ENCODE peak calls at places on chromosomes 13 and 19, in five cellular contexts. M is NB4, P is ovary, F is brain microvascular endothelial cell, L is fibroblast of lung. U is an unnamed sample.
A peak's percentile ranks its signal among the peaks of the same experiment; 100 is the strongest.

GRCh38 chr13:109880371-109881346 is 94.3 kb upstream of the IRS2 start:
- DNase-seq in P (no peak), F (no peak), L (no peak), M (no peak), U (peak; percentile 60)

GRCh38 chr19:11674067-11674492 is 64.7 kb downstream of the ZNF823 start:
- DNase-seq in F (no peak), M (no peak), L (no peak), P (no peak), U (no peak)

GRCh38 chr19:1252221-1252817 is 3.9 kb downstream of the MIDN start:
- DNase-seq in F (peak; percentile 62), L (peak; percentile 96), P (peak; percentile 91), M (peak; percentile 89), U (peak; percentile 98)

GRCh38 chr19:7287716-7288115 is 6.5 kb downstream of the INSR start:
- DNase-seq in L (no peak), P (no peak), M (no peak), F (no peak), U (no peak)

GRCh38 chr13:80618777-80619176 is 277.9 kb upstream of the SPRY2 start:
- DNase-seq in P (no peak), M (no peak), L (no peak), F (no peak), U (no peak)

GRCh38 chr13:39895254-39895653 is 239.8 kb downstream of the COG6 start:
- DNase-seq in L (peak; percentile 52), M (no peak), F (no peak), P (no peak), U (no peak)

GRCh38 chr19:45657520-45658163 is 10.4 kb upstream of the GIPR start:
- DNase-seq in L (no peak), F (no peak), P (no peak), M (no peak), U (no peak)

GRCh38 chr13:95573226-95573625 is 20.7 kb downstream of the CLDN10 start:
- DNase-seq in M (no peak), F (no peak), L (peak; percentile 27), P (no peak), U (no peak)

GRCh38 chr19:53157601-53158000 is 1.3 kb downstream of the ZNF347 start:
- DNase-seq in M (no peak), P (no peak), L (peak; percentile 23), F (no peak), U (no peak)

GRCh38 chr13:87535911-87536310 is 135.3 kb upstream of the SLITRK5 start:
- DNase-seq in L (no peak), M (no peak), P (no peak), F (no peak), U (no peak)

GRCh38 chr19:47112664-47113445 is 721 bp downstream of the ZC3H4 start:
- DNase-seq in P (peak; percentile 99), F (peak; percentile 98), M (peak; percentile 100), L (peak; percentile 98), U (peak; percentile 100)

GRCh38 chr19:927707-928401 is 2.0 kb downstream of the ARID3A start:
- DNase-seq in M (peak; percentile 44), F (no peak), P (no peak), L (no peak), U (no peak)

GRCh38 chr19:13844130-13844631 is 32.8 kb upstream of the NANOS3 start:
- DNase-seq in F (no peak), L (no peak), P (peak; percentile 51), M (no peak), U (no peak)

GRCh38 chr19:8445488-8446001 is 770 bp downstream of the HNRNPM start:
- DNase-seq in L (peak; percentile 43), P (peak; percentile 76), M (peak; percentile 85), F (no peak), U (no peak)

GRCh38 chr13:36414461-36414860 is 17.8 kb upstream of the CCNA1 start:
- DNase-seq in F (no peak), P (no peak), M (peak; percentile 87), L (no peak), U (no peak)

GRCh38 chr13:50131998-50132936 is 117.0 kb downstream of the KCNRG start:
- DNase-seq in F (no peak), L (no peak), M (no peak), P (no peak), U (peak; percentile 60)

GRCh38 chr13:94061316-94061715 is 418.2 kb downstream of the DCT start:
- DNase-seq in M (no peak), P (no peak), L (peak; percentile 82), F (peak; percentile 54), U (no peak)

GRCh38 chr19:18795540-18795939 is 4.4 kb upstream of the COMP start:
- DNase-seq in P (no peak), L (peak; percentile 64), M (no peak), F (no peak), U (no peak)

GRCh38 chr13:24187185-24187584 is 26.7 kb downstream of the SPATA13 start:
- DNase-seq in M (peak; percentile 58), P (no peak), F (peak; percentile 40), L (peak; percentile 53), U (peak; percentile 34)

GRCh38 chr19:33514885-33515485 is 6.6 kb downstream of the PEPD start:
- DNase-seq in M (no peak), P (no peak), L (peak; percentile 27), F (peak; percentile 25), U (no peak)

GRCh38 chr13:26707122-26708006 is 53.2 kb downstream of the GPR12 start:
- DNase-seq in P (no peak), F (peak; percentile 54), L (peak; percentile 34), M (peak; percentile 80), U (peak; percentile 78)

GRCh38 chr13:98141938-98142426 is 912 bp upstream of the FARP1 start:
- DNase-seq in M (peak; percentile 9), P (peak; percentile 46), L (no peak), F (no peak), U (no peak)

GRCh38 chr13:99657848-99658265 is 156.6 kb downstream of the TM9SF2 start:
- DNase-seq in P (peak; percentile 43), L (peak; percentile 46), F (peak; percentile 35), M (no peak), U (peak; percentile 91)

GRCh38 chr13:56396318-56396717 is 744.4 kb upstream of the PRR20A start:
- DNase-seq in L (no peak), F (no peak), P (no peak), M (no peak), U (no peak)

GRCh38 chr13:75968103-75968838 is 332.1 kb downstream of the LMO7 start:
- DNase-seq in P (no peak), F (no peak), L (peak; percentile 1), M (no peak), U (no peak)

GRCh38 chr19:44625531-44626066 is 12.2 kb downstream of the IGSF23 start:
- DNase-seq in L (no peak), M (no peak), P (no peak), F (peak; percentile 71), U (no peak)

DNA sequence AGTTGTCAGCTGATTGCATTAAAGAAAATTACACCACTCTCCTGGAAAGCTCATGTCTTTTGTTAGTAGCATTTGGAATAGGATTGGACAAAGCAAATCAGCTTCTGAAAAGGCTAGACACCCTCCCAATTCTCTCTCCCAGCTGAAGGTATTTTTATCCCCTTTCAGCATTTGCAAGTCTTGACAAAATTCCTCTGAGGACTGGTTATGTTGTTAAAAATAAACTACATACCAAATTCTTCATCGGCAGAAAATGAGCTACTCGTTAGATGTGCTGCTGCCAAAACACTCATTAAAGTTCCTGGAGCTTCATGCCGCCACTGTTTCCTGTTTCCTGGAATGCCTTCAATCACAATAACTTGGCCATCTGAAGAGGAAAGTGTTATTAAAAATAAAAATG is 37.1 kb downstream of the UTP14C start:
- DNase-seq in L (peak; percentile 46), F (no peak), P (no peak), M (no peak), U (no peak)
- H3K4me3 ChIP-seq in L (no peak overlapping the region), F (no peak overlapping the region), P (no peak overlapping the region), M (no peak overlapping the region), U (no peak overlapping the region)

GRCh38 chr13:103539265-103539664 is 473.0 kb upstream of the SLC10A2 start:
- DNase-seq in P (no peak), F (no peak), M (no peak), L (no peak), U (no peak)

GRCh38 chr13:103542648-103543047 is 476.4 kb upstream of the SLC10A2 start:
- DNase-seq in L (no peak), M (no peak), P (no peak), F (no peak), U (no peak)

GRCh38 chr13:103537616-103538015 is 471.4 kb upstream of the SLC10A2 start:
- DNase-seq in M (no peak), P (no peak), F (no peak), L (no peak), U (no peak)

GRCh38 chr13:103540394-103540793 is 474.2 kb upstream of the SLC10A2 start:
- DNase-seq in P (no peak), M (no peak), L (no peak), F (no peak), U (no peak)

DNA sequence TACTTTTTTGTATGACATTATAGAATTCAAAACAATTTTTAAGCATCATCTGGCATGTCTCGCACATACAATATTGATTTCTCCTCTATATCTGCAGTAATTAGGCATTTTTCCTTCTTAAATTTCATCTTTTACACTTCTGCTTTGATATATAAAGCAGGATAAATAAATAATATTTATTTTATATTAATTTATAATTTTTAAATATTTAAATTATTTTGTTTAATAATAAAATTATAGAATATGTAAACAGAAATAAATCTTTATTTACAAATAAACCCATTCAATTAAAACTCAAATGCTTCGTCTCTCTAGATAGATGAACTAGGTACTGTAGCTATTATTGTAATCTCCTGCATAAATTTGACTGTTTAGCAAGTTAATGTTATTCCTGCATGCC is 473.5 kb upstream of the SLC10A2 start:
- DNase-seq in M (no peak), F (no peak), L (no peak), P (no peak), U (no peak)
- H3K4me3 ChIP-seq in M (no peak overlapping the region), F (no peak overlapping the region), L (no peak overlapping the region), P (no peak overlapping the region), U (no peak overlapping the region)

DNA sequence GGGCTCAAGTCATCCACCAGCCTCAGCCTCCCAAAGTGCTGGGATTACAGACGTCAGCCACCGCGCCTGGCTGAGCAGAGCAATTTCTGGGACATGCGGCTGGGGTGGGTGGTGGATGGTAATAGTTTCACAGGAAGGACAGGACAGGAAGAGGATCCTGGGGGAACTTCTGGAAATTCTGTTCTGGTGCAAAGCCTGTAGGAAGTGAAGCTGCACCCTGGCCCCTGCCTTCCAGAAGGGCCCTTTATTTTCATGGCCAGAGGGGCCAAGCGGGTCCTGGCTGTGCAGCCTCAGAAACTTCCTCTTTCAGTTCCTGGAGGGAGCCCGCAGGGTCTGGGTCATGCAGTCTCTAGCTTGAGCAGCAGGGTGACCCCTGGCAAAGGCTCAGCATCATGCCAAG is 15.7 kb downstream of the FEM1A start:
- DNase-seq in P (no peak), M (peak; percentile 75), L (no peak), F (no peak), U (no peak)
- H3K4me3 ChIP-seq in P (no peak overlapping the region), M (no peak overlapping the region), L (no peak overlapping the region), F (no peak overlapping the region), U (no peak overlapping the region)

GRCh38 chr13:103403148-103403740 is 337.0 kb upstream of the SLC10A2 start:
- DNase-seq in L (no peak), F (no peak), M (no peak), P (no peak), U (no peak)

GRCh38 chr13:103406967-103407366 is 340.8 kb upstream of the SLC10A2 start:
- DNase-seq in F (no peak), P (no peak), L (no peak), M (no peak), U (no peak)

DNA sequence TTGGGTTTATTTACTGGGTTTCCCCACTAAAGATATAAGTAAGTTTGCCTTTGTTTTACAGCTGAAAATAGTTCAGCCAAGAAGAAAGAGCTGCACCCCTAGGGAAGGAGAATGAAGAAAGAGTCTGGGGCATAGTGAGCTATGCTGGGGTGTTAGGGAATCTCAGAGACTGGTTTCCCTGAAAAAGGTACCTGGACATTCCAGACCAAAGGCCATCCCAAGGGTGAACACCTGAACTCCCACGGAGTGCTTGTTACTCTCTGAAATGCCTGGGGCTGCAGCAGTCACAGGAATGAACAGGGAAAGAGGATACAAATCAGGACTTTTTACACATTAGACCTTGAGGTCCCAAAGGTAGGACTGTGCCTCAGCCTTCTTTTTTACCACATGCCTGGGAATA is 337.6 kb upstream of the SLC10A2 start:
- DNase-seq in P (no peak), M (no peak), F (no peak), L (no peak), U (no peak)
- H3K4me3 ChIP-seq in P (no peak overlapping the region), M (no peak overlapping the region), F (no peak overlapping the region), L (no peak overlapping the region), U (no peak overlapping the region)